ENCODE peak calls at places on chromosomes 1 and 21, in six cellular contexts. L is fibroblast of mammary gland; H is frontal cortex; B is kidney tubule cell; E is sciatic nerve; I is naive thymus-derived CD8-positive, alpha-beta T cell. Q is an unnamed sample.

GRCh38 chr1:92244376-92244775 is 26.7 kb downstream of the C1orf146 start:
- DNase-seq in L (peak), H (no peak), B (no peak), E (no peak), I (no peak), Q (no peak)

GRCh38 chr1:47684964-47685762 is 247.3 kb downstream of the FOXD2 start:
- DNase-seq in L (no peak), H (no peak), B (no peak), E (peak), I (no peak), Q (peak)

GRCh38 chr21:20538039-20538658 is 460.1 kb upstream of the NCAM2 start:
- DNase-seq in L (no peak), H (no peak), B (no peak), E (no peak), I (no peak), Q (no peak)

GRCh38 chr21:43880111-43880985 is 15.3 kb downstream of the AGPAT3 start:
- DNase-seq in L (peak), H (peak), B (peak), E (no peak), I (no peak), Q (peak)

GRCh38 chr21:45417256-45417950 is 12.4 kb downstream of the COL18A1 start:
- DNase-seq in L (no peak), H (no peak), B (no peak), E (peak), I (no peak), Q (peak)

GRCh38 chr1:67749844-67750689 is 65.1 kb downstream of the GADD45A start:
- DNase-seq in L (peak), H (no peak), B (peak), E (no peak), I (no peak), Q (peak)

GRCh38 chr1:181459067-181459466 is 24.2 kb upstream of the CACNA1E start:
- DNase-seq in L (no peak), H (no peak), B (peak), E (no peak), I (no peak), Q (no peak)

GRCh38 chr21:28332796-28333195 is 659.9 kb downstream of the LTN1 start:
- DNase-seq in L (no peak), H (no peak), B (no peak), E (no peak), I (no peak), Q (no peak)

GRCh38 chr1:31570228-31570627 is 6.1 kb upstream of the TINAGL1 start:
- DNase-seq in L (no peak), H (no peak), B (no peak), E (peak), I (no peak), Q (no peak)

GRCh38 chr1:79255421-79255820 is 248.9 kb upstream of the ADGRL4 start:
- DNase-seq in L (no peak), H (no peak), B (no peak), E (no peak), I (no peak), Q (no peak)

GRCh38 chr1:83100133-83100532 is 898.8 kb downstream of the TTLL7 start:
- DNase-seq in L (no peak), H (no peak), B (no peak), E (no peak), I (no peak), Q (no peak)

GRCh38 chr1:89739013-89739843 is 81.6 kb upstream of the LRRC8D start:
- DNase-seq in L (peak), H (no peak), B (peak), E (no peak), I (no peak), Q (peak)

GRCh38 chr1:57796609-57797008 is 372.7 kb upstream of the DAB1 start:
- DNase-seq in L (peak), H (no peak), B (peak), E (no peak), I (no peak), Q (peak)

GRCh38 chr1:173507205-173507846 is 30.2 kb downstream of the PRDX6 start:
- DNase-seq in L (peak), H (no peak), B (peak), E (no peak), I (no peak), Q (peak)

GRCh38 chr1:17045623-17046022 is 8.2 kb downstream of the SDHB start:
- DNase-seq in L (peak), H (no peak), B (no peak), E (no peak), I (no peak), Q (no peak)

GRCh38 chr1:41356752-41357151 is 4.5 kb upstream of the FOXO6 start:
- DNase-seq in L (no peak), H (no peak), B (no peak), E (peak), I (no peak), Q (no peak)

GRCh38 chr1:231460614-231461013 is 38.5 kb upstream of the EGLN1 start:
- DNase-seq in L (peak), H (no peak), B (peak), E (no peak), I (peak), Q (peak)

GRCh38 chr1:22922640-22923039 is 50.0 kb downstream of the LACTBL1 start:
- DNase-seq in L (peak), H (no peak), B (peak), E (no peak), I (no peak), Q (no peak)

GRCh38 chr1:27979151-27979858 is 19.5 kb downstream of the XKR8 start:
- DNase-seq in L (peak), H (no peak), B (peak), E (no peak), I (no peak), Q (peak)

GRCh38 chr1:205248793-205249601 is 21.3 kb downstream of the TMCC2 start:
- DNase-seq in L (no peak), H (no peak), B (no peak), E (peak), I (no peak), Q (peak)

GRCh38 chr1:3068400-3069361 is at the start of gene PRDM16:
- DNase-seq in L (peak), H (peak), B (peak), E (peak), I (no peak), Q (peak)

GRCh38 chr1:236751935-236752334 is 43.2 kb upstream of the MTR start:
- DNase-seq in L (no peak), H (no peak), B (no peak), E (no peak), I (no peak), Q (no peak)

GRCh38 chr1:217780993-217781392 is 149.8 kb downstream of the SPATA17 start:
- DNase-seq in L (no peak), H (no peak), B (no peak), E (no peak), I (no peak), Q (no peak)

GRCh38 chr1:42739753-42740700 is at the start of gene CLDN19:
- DNase-seq in L (no peak), H (no peak), B (no peak), E (peak), I (no peak), Q (no peak)

GRCh38 chr1:17672226-17672625 is 82.9 kb upstream of the ACTL8 start:
- DNase-seq in L (no peak), H (no peak), B (no peak), E (no peak), I (no peak), Q (no peak)

GRCh38 chr1:31647106-31647505 is 2.4 kb upstream of the PEF1 start:
- DNase-seq in L (no peak), H (no peak), B (no peak), E (no peak), I (no peak), Q (peak)

GRCh38 chr21:36962098-36962780 is 4.2 kb downstream of the HLCS start:
- DNase-seq in L (no peak), H (no peak), B (no peak), E (no peak), I (no peak), Q (no peak)

GRCh38 chr1:154772611-154773515 is 97.2 kb downstream of the KCNN3 start:
- DNase-seq in L (no peak), H (no peak), B (no peak), E (peak), I (peak), Q (no peak)

GRCh38 chr1:56526571-56527174 is 52.7 kb downstream of the PLPP3 start:
- DNase-seq in L (peak), H (no peak), B (peak), E (no peak), I (no peak), Q (no peak)

GRCh38 chr1:235423214-235423652 is 56.0 kb downstream of the TBCE start:
- DNase-seq in L (no peak), H (no peak), B (no peak), E (no peak), I (peak), Q (no peak)

GRCh38 chr1:117607471-117607870 is 1.6 kb downstream of the TENT5C start:
- DNase-seq in L (no peak), H (no peak), B (peak), E (no peak), I (peak), Q (peak)

GRCh38 chr21:28636988-28637691 is 355.5 kb downstream of the LTN1 start:
- DNase-seq in L (peak), H (no peak), B (peak), E (no peak), I (no peak), Q (peak)

GRCh38 chr1:17438176-17438976 is 1.1 kb downstream of the RCC2 start:
- DNase-seq in L (peak), H (peak), B (peak), E (peak), I (peak), Q (peak)

GRCh38 chr1:184284900-184285299 is 101.9 kb upstream of the C1orf21 start:
- DNase-seq in L (no peak), H (no peak), B (no peak), E (no peak), I (no peak), Q (no peak)

GRCh38 chr1:32052887-32053286 is 19.9 kb upstream of the TMEM39B start:
- DNase-seq in L (peak), H (no peak), B (peak), E (no peak), I (no peak), Q (no peak)